ENCODE peak calls at places on chromosomes 3 and 15, in seven cellular contexts. C is heart right ventricle, I is endothelial cell of umbilical vein, Z is HepG2, P is GM23338, O is A549, E is IMR-90. R is an unnamed sample. For H3K4me1, the result is how much of the 10 kb centered on the place peaks cover.

GRCh38 chr3:132803889-132804288 is 81.7 kb upstream of the NPHP3 start:
- DNase-seq in C (no peak), I (no peak), Z (no peak), P (peak), O (no peak), E (no peak), R (no peak)

GRCh38 chr3:44045476-44046275 is 196.0 kb upstream of the TOPAZ1 start:
- DNase-seq in C (no peak), I (no peak), Z (no peak), P (no peak), O (no peak), E (no peak), R (peak)

GRCh38 chr15:98431171-98431570 is 217.2 kb upstream of the IGF1R start:
- DNase-seq in C (no peak), I (no peak), Z (no peak), P (no peak), O (no peak), E (no peak), R (no peak)

GRCh38 chr15:28943146-28943545 is 57.4 kb downstream of the APBA2 start:
- DNase-seq in C (no peak), I (no peak), Z (no peak), P (no peak), O (no peak), E (no peak), R (peak)

GRCh38 chr15:30991301-30992072 is at the start of gene MTMR10:
- DNase-seq in C (peak), I (peak), Z (peak), P (peak), O (peak), E (peak), R (peak)

GRCh38 chr3:154973851-154974250 is 106.3 kb upstream of the MME start:
- DNase-seq in C (no peak), I (no peak), Z (no peak), P (no peak), O (no peak), E (no peak), R (no peak)

GRCh38 chr15:70208332-70208731 is 110.6 kb upstream of the TLE3 start:
- DNase-seq in C (no peak), I (no peak), Z (no peak), P (no peak), O (no peak), E (no peak), R (peak)

GRCh38 chr3:124584552-124585391 is 145.5 kb upstream of the UMPS start:
- DNase-seq in C (peak), I (peak), Z (peak), P (peak), O (peak), E (peak), R (peak)

GRCh38 chr15:73804421-73804820 is 51.3 kb upstream of the INSYN1 start:
- DNase-seq in C (no peak), I (no peak), Z (no peak), P (no peak), O (no peak), E (no peak), R (no peak)

GRCh38 chr3:48151807-48152427 is 36.3 kb downstream of the CDC25A start:
- DNase-seq in C (peak), I (no peak), Z (no peak), P (no peak), O (no peak), E (peak), R (no peak)

GRCh38 chr3:23263796-23264195 is 60.7 kb downstream of the UBE2E2 start:
- DNase-seq in C (no peak), I (no peak), Z (no peak), P (no peak), O (peak), E (peak), R (no peak)

GRCh38 chr15:74614744-74615312 is 808 bp upstream of the CLK3 start:
- DNase-seq in C (peak), I (no peak), Z (no peak), P (peak), O (no peak), E (peak), R (peak)

GRCh38 chr15:74046275-74046674 is 36.1 kb downstream of the GOLGA6A start:
- DNase-seq in C (no peak), I (no peak), Z (no peak), P (no peak), O (no peak), E (no peak), R (no peak)

GRCh38 chr15:50718700-50719125 is 32.1 kb upstream of the TRPM7 start:
- DNase-seq in C (no peak), I (no peak), Z (peak), P (no peak), O (no peak), E (no peak), R (peak)

GRCh38 chr3:4528802-4529201 is 35.7 kb downstream of the ITPR1 start:
- DNase-seq in C (no peak), I (no peak), Z (no peak), P (no peak), O (no peak), E (no peak), R (no peak)

GRCh38 chr3:4532535-4533112 is 39.5 kb downstream of the ITPR1 start:
- DNase-seq in C (peak), I (no peak), Z (no peak), P (no peak), O (no peak), E (no peak), R (no peak)

GRCh38 chr3:4533489-4534443 is 40.6 kb downstream of the ITPR1 start:
- DNase-seq in C (peak), I (peak), Z (peak), P (peak), O (no peak), E (no peak), R (no peak)

GRCh38 chr3:4529901-4530588 is 36.9 kb downstream of the ITPR1 start:
- DNase-seq in C (no peak), I (no peak), Z (no peak), P (no peak), O (no peak), E (no peak), R (no peak)

GRCh38 chr3:4531478-4532025 is 38.4 kb downstream of the ITPR1 start:
- DNase-seq in C (no peak), I (no peak), Z (no peak), P (no peak), O (no peak), E (peak), R (no peak)
- H3K4me1 ChIP-seq in C (under half), I (under half), Z (under half), P (under half), O (under half), E (under half), R (under half)

DNA sequence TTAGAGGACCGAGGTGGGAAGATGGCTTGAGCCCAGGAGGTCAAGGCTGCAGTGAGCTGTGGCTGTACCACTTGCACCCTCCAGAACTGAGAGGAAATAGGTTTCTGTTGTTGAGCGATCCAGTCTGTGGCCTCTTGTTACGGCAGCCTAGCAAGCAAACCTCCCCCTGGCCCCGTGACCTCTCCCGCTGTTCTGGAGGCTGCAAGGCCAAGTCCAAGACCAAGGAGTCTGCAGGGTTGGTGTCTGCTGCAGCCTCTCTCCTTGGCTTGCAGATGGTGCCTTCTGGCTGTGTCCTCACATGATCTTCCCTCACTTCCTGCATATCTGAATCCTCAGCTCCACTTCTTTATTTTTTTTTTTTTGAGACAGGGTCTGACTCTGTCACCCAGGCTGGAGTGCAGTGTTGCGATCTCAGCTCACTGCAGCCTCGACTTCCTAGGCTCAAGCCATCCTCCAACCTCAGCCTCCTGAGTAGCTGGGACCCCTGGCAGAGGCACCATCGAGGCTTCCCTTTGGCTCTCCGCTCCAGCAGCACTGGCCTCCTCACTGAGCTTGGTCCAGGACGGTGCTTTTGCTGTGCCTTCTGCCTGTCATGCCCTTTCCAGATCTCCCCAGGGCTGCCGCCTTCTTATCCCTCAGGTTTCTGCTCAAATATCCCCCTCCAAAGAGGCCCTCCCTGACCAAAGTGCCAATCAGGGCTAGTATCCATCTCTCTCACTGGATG is 18.0 kb upstream of the PLXND1 start:
- DNase-seq in C (peak), I (peak), Z (no peak), P (no peak), O (no peak), E (peak), R (no peak)
- H3K27ac ChIP-seq in C (peak), I (peak), Z (peak), P (no peak), O (peak), E (no peak), R (peak)

DNA sequence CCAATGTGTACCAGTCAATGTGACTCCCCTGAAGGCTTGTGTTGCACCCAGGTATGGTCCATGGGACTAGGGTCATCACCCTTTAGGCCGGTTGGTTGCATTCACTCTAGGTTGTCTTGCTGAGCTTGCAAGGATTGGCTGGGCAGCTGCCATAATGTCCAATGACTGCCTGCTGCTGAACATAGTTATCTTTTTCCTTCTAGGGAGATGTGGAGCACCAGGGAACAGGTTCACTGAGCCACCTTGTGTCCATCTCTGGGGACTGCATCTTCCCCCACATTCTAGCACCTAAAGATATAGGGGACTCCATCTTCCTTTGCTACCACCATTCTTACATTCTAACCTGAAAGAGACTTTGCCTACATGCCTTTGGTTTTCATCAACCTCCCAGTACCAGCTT is 580.4 kb upstream of the TBL1XR1 start:
- DNase-seq in C (peak), I (peak), Z (peak), P (peak), O (peak), E (peak), R (peak)
- H3K4me1 ChIP-seq in C (under half), I (under half), Z (under half), P (under half), O (under half), E (under half), R (under half)

DNA sequence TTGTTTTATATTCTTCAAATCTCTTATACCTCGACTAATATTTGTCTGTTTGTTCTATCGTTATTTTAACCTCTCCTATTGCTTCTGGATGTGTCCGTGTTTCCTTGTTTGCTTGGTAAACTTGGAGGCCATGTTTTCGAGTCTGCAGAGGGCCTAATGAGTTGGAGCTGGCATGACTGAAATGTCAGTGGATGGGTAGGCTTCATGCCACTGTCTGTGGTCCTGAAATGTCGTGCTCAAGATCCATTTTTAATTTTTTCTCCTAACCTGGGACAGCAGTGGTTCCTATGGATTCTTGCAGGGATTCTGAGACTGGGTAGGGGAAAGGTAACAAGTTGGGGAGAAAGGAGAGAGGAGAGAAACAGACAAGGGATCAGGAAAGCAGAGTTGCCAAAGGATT is 18.8 kb upstream of the GASK1A start:
- DNase-seq in C (no peak), I (peak), Z (no peak), P (peak), O (no peak), E (peak), R (no peak)
- H3K27ac ChIP-seq in C (no peak), I (no peak), Z (no peak), P (no peak), O (no peak), E (no peak), R (no peak)

GRCh38 chr3:114331710-114332109 is 37.9 kb downstream of the TIGIT start:
- DNase-seq in C (no peak), I (no peak), Z (no peak), P (no peak), O (no peak), E (no peak), R (no peak)

GRCh38 chr3:114333923-114334240 is 40.1 kb downstream of the TIGIT start:
- DNase-seq in C (no peak), I (no peak), Z (no peak), P (no peak), O (no peak), E (no peak), R (no peak)

GRCh38 chr3:114333180-114333922 is 39.5 kb downstream of the TIGIT start:
- DNase-seq in C (no peak), I (no peak), Z (no peak), P (peak), O (no peak), E (no peak), R (no peak)

GRCh38 chr3:114331007-114331406 is 37.2 kb downstream of the TIGIT start:
- DNase-seq in C (no peak), I (no peak), Z (peak), P (no peak), O (no peak), E (no peak), R (no peak)

GRCh38 chr3:114332342-114333179 is 38.7 kb downstream of the TIGIT start:
- DNase-seq in C (no peak), I (no peak), Z (no peak), P (no peak), O (no peak), E (no peak), R (no peak)
- H3K4me1 ChIP-seq in C (under half), I (under half), Z (under half), P (under half), O (under half), E (under half), R (under half)